ENCODE peak calls at places on chromosome 1, in four cellular contexts. One of them, this sample, is unnamed.

GRCh38 chr1:185419718-185420117 is 102.7 kb upstream of the IVNS1ABP start:
- DNase-seq in sigmoid colon: no peak
- DNase-seq in HCT116: no peak
- DNase-seq in esophagus muscularis mucosa: no peak
- DNase-seq in this sample: no peak

GRCh38 chr1:162373541-162374375 is 2.9 kb downstream of the SPATA46 start:
- DNase-seq in sigmoid colon: peak
- DNase-seq in HCT116: peak
- DNase-seq in esophagus muscularis mucosa: no peak
- DNase-seq in this sample: no peak

GRCh38 chr1:43272576-43273571 is 3.1 kb downstream of the TMEM125 start:
- DNase-seq in esophagus muscularis mucosa: no peak
- DNase-seq in sigmoid colon: peak
- DNase-seq in HCT116: no peak
- DNase-seq in this sample: no peak

GRCh38 chr1:204756349-204756748 is 70.8 kb upstream of the LRRN2 start:
- DNase-seq in sigmoid colon: no peak
- DNase-seq in esophagus muscularis mucosa: no peak
- DNase-seq in HCT116: no peak
- DNase-seq in this sample: no peak

GRCh38 chr1:51324271-51325010 is 5.9 kb downstream of the TTC39A start:
- DNase-seq in sigmoid colon: no peak
- DNase-seq in esophagus muscularis mucosa: no peak
- DNase-seq in HCT116: no peak
- DNase-seq in this sample: no peak

GRCh38 chr1:2180297-2181245 is 14.0 kb downstream of the FAAP20 start:
- DNase-seq in HCT116: no peak
- DNase-seq in sigmoid colon: no peak
- DNase-seq in esophagus muscularis mucosa: no peak
- DNase-seq in this sample: no peak

GRCh38 chr1:85411567-85412312 is 53.2 kb downstream of the DDAH1 start:
- DNase-seq in esophagus muscularis mucosa: no peak
- DNase-seq in HCT116: no peak
- DNase-seq in sigmoid colon: no peak
- DNase-seq in this sample: no peak

GRCh38 chr1:2084306-2084705 is 34.1 kb downstream of the PRKCZ start:
- DNase-seq in sigmoid colon: no peak
- DNase-seq in HCT116: no peak
- DNase-seq in esophagus muscularis mucosa: no peak
- DNase-seq in this sample: no peak

GRCh38 chr1:52156460-52156859 is 14.6 kb downstream of the ZFYVE9 start:
- DNase-seq in sigmoid colon: no peak
- DNase-seq in esophagus muscularis mucosa: no peak
- DNase-seq in HCT116: no peak
- DNase-seq in this sample: no peak

GRCh38 chr1:10834770-10835412 is 38.4 kb upstream of the CASZ1 start:
- DNase-seq in esophagus muscularis mucosa: no peak
- DNase-seq in sigmoid colon: no peak
- DNase-seq in HCT116: no peak
- DNase-seq in this sample: no peak

DNA sequence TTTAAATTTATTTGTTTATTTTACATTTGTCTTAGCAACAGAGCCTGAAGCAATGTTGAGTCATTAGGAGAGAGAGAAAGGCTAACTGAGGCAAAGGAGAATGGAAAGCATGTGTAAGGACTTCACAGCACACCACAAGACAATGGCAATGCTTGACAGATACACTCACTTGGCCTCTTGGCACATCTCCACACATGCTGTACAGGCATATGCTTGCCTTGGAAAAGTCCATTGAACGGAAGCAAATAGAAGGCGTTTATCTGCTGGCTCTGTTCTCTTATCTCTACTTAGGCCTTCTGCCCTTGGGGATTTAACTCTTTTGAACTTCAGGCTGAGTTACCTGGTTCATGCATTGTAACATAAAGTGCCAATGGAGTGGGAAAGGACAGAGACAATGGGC is 262.2 kb upstream of the POU3F1 start:
- DNase-seq in HCT116: no peak
- DNase-seq in esophagus muscularis mucosa: peak
- DNase-seq in sigmoid colon: no peak
- DNase-seq in this sample: no peak
- TF ChIP-seq POLR2AphosphoS5 in HCT116: no peak
- TF ChIP-seq POLR2AphosphoS5 in esophagus muscularis mucosa: no peak
- TF ChIP-seq POLR2AphosphoS5 in sigmoid colon: no peak
- TF ChIP-seq POLR2AphosphoS5 in this sample: no peak

DNA sequence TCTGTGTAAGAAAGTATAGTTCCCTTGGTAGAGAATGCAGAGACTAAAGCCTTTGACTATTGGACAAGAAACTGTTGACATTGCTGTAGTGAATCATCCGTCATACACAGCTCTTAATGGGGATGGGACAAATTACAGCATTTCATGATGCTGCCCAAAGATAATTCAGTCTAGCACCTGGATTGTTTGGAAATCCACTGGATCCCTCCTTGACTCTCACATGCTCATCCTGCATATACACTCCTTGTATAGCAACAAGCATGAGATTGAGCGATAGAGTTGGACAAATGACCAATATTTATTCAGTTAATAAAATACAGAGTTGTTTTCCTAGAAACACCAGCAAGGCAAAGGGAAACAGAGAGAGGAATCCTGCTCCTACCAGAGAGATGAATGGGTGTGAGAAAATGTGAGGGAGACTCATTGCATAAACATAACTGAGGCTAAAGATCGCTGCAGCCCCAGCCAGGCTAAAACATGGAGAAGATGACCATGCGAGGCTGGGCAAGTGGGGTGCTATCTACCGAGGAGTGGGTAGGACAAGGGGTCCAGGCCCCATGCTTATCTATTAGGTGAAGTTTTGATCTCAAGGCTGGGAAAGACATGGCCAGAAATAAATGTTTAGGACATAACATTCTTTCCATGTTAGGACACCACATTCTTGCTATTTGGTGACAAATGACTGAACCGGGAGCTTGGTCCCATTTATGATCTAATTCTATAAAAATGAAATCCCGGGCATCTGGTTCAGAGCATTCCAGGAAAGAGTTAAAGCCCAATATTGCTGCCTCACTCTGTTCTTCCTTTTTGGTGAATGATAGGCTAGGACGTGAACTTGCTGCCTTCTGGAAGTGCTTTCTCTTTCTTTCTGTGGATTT is 153.2 kb downstream of the TGFB2 start:
- DNase-seq in sigmoid colon: no peak
- DNase-seq in HCT116: no peak
- DNase-seq in esophagus muscularis mucosa: no peak
- DNase-seq in this sample: no peak
- H3K4me3 ChIP-seq in sigmoid colon: peak
- H3K4me3 ChIP-seq in HCT116: peak
- H3K4me3 ChIP-seq in esophagus muscularis mucosa: peak
- H3K4me3 ChIP-seq in this sample: peak

GRCh38 chr1:91828007-91828321 is 58.0 kb downstream of the TGFBR3 start:
- DNase-seq in HCT116: no peak
- DNase-seq in sigmoid colon: no peak
- DNase-seq in esophagus muscularis mucosa: no peak
- DNase-seq in this sample: no peak

GRCh38 chr1:91828583-91829281 is 57.2 kb downstream of the TGFBR3 start:
- DNase-seq in sigmoid colon: no peak
- DNase-seq in esophagus muscularis mucosa: no peak
- DNase-seq in HCT116: no peak
- DNase-seq in this sample: no peak

GRCh38 chr1:91826248-91826647 is 59.7 kb downstream of the TGFBR3 start:
- DNase-seq in sigmoid colon: no peak
- DNase-seq in esophagus muscularis mucosa: no peak
- DNase-seq in HCT116: no peak
- DNase-seq in this sample: no peak

GRCh38 chr1:91826649-91827048 is 59.3 kb downstream of the TGFBR3 start:
- DNase-seq in HCT116: no peak
- DNase-seq in sigmoid colon: no peak
- DNase-seq in esophagus muscularis mucosa: no peak
- DNase-seq in this sample: no peak

DNA sequence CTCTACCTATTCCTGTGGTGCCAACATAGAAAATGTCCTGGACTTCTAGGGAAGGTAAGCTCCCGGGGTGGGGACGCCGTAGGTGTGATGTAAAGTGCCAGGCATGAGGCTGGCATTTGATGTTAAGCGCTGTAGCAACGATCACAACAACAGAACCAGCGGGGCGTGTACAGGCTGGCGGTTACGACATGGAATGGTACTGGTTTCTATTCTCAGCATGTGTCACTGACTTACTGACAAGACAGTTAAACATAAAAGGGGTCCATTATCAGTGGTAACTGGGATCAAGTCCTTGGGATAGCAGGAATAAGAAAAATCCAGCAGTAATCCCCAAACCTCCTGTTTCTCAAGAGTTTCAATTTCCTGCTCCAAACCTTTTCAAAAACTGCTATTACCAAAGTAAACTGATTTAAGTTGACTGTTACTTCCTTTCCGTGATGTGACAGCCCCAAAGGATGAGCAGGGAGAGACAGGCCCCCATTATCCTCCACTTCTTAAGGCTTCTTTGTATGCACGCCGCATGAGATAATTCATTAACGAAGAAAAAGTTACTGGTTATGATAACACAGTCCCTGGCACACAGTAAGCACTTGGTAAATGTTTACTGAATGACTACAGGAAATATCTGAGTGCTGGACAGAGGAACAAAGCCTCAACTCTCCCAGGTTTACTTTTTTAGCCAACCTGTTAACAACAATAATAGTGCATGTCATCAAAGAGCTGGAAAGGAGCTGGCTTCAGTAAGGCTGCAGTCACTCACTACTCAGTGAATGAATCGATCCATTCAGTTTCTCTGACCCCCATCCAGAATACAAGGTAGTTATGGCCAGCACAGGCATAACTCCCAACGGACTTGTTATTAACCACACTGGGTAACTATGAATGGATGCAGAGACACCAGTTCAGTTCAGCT is 58.6 kb downstream of the TGFBR3 start:
- DNase-seq in sigmoid colon: peak
- DNase-seq in esophagus muscularis mucosa: peak
- DNase-seq in HCT116: no peak
- DNase-seq in this sample: no peak
- TF ChIP-seq POLR2AphosphoS5 in sigmoid colon: peak
- TF ChIP-seq POLR2AphosphoS5 in esophagus muscularis mucosa: peak
- TF ChIP-seq POLR2AphosphoS5 in HCT116: no peak
- TF ChIP-seq POLR2AphosphoS5 in this sample: no peak

DNA sequence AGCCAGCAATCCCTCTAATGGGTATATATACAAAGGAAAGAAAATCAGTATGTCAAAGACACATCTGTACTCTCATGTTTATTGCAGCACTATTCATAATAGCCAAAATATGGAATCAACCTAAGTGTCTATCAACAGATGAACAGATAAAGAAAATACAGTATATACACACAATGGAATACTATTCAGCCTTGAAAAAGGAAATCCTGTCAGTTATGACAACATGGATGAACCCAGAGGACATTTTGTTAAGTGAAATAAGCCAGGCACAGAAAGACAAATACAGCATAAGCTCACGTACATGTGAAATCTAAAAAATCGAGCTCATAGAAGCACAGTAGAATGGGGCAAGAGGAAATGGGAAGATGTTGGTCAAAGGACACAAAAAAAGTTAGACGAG is 69.1 kb downstream of the WARS2 start:
- DNase-seq in HCT116: no peak
- DNase-seq in esophagus muscularis mucosa: no peak
- DNase-seq in sigmoid colon: no peak
- DNase-seq in this sample: no peak
- H3K4me3 ChIP-seq in HCT116: no peak
- H3K4me3 ChIP-seq in esophagus muscularis mucosa: no peak
- H3K4me3 ChIP-seq in sigmoid colon: no peak
- H3K4me3 ChIP-seq in this sample: no peak

GRCh38 chr1:201773764-201774163 is 55.2 kb upstream of the IPO9 start:
- DNase-seq in sigmoid colon: no peak
- DNase-seq in esophagus muscularis mucosa: no peak
- DNase-seq in HCT116: no peak
- DNase-seq in this sample: no peak
- TF ChIP-seq POLR2AphosphoS5 in sigmoid colon: no peak
- TF ChIP-seq POLR2AphosphoS5 in esophagus muscularis mucosa: no peak
- TF ChIP-seq POLR2AphosphoS5 in HCT116: no peak
- TF ChIP-seq POLR2AphosphoS5 in this sample: no peak

GRCh38 chr1:28428990-28429520 is 59.5 kb downstream of the PHACTR4 start:
- DNase-seq in HCT116: no peak
- DNase-seq in esophagus muscularis mucosa: no peak
- DNase-seq in sigmoid colon: no peak
- DNase-seq in this sample: no peak

GRCh38 chr1:28428012-28428411 is 58.5 kb downstream of the PHACTR4 start:
- DNase-seq in HCT116: no peak
- DNase-seq in sigmoid colon: no peak
- DNase-seq in esophagus muscularis mucosa: no peak
- DNase-seq in this sample: no peak
- H3K4me3 ChIP-seq in HCT116: no peak
- H3K4me3 ChIP-seq in sigmoid colon: no peak
- H3K4me3 ChIP-seq in esophagus muscularis mucosa: no peak
- H3K4me3 ChIP-seq in this sample: no peak

DNA sequence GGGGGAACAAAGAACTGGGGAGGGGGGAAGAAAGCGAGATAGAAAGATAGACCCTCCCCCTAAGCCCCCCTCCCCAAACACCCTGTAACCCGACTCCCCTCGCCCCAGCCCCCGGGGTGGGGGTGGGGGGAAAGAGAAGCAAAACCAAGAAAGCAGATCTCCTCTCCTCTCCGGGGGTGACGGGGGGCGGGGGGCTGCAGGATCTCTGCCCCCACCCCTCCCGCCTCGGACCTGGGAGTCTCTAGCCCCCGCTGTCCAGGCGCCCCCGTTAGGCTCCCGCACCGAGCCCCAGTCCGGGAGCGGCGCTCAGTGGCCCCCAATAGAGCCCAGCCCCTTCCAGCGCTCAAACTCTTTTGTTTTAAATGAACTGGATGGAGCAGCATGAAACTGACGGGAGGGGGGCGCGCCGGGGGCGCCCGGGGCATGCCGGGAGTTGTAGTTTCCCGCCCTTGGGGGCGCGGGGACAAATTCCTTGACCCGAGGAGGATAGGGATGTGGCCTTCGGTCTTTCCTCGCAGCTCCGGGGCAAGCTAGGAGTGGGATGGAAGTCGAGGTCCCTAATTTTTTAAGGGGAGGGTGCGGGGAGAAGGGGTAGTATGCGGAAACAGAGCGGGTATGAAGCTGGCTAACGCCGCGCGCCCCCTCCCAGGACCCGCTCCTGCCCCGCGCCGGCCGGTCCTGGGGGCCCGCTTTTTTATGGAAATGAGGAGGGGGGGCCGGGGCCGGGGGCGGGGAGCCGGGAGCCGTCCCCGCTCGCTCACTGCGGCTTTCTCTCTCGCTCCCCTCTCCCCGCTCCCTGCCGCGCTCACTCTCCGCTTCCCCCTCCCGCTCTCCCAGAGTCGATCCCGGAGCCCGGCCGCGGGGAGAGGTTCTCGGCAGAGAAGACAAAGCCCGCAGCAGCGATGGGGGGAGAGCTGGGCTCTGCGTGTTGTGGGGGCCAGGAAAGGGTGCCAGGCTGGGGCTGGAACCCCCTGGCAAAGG is at the start of gene MEX3A:
- DNase-seq in HCT116: no peak
- DNase-seq in esophagus muscularis mucosa: no peak
- DNase-seq in sigmoid colon: peak
- DNase-seq in this sample: peak
- TF ChIP-seq POLR2AphosphoS5 in HCT116: peak
- TF ChIP-seq POLR2AphosphoS5 in esophagus muscularis mucosa: peak
- TF ChIP-seq POLR2AphosphoS5 in sigmoid colon: no peak
- TF ChIP-seq POLR2AphosphoS5 in this sample: no peak

DNA sequence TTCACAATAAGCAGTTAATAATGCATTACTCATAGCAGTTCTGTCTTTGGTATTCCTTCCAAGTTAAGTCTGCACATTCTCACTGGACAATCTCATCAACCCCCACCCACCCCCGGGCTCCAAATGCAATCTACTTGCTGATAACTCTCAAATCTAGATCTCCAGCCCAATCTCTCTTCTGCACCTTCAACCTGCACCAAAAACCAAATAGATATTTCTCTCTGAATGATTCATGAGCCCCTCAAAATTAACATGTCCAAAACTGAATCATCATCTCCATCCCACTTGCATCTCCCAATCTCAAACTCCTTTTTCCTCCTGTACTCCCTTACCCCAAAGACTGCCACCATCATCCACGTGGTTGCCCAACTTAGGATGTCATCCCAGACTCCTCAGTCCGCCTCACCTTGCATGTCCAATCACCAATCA is 2.7 kb downstream of the DOCK7 start:
- DNase-seq in HCT116: no peak
- DNase-seq in sigmoid colon: no peak
- DNase-seq in esophagus muscularis mucosa: no peak
- DNase-seq in this sample: no peak
- H3K4me3 ChIP-seq in HCT116: no peak
- H3K4me3 ChIP-seq in sigmoid colon: no peak
- H3K4me3 ChIP-seq in esophagus muscularis mucosa: no peak
- H3K4me3 ChIP-seq in this sample: peak

This sample was measured in breast epithelium.